ENCODE peak calls at places on chromosomes 7 and 10, in four cellular contexts. N is HepG2, Y is K562, R is GM12878. E is an unnamed sample.

GRCh38 chr7:105353752-105354328 is 34.9 kb downstream of the SRPK2 start:
- DNase-seq in N (no peak), R (no peak), Y (peak; percentile 44), E (no peak)

GRCh38 chr10:119263966-119264621 is 56.7 kb downstream of the GRK5 start:
- DNase-seq in Y (no peak), R (no peak), N (no peak), E (no peak)

GRCh38 chr7:141697211-141697871 is 4.6 kb downstream of the DENND11 start:
- DNase-seq in R (no peak), Y (no peak), N (no peak), E (no peak)

GRCh38 chr10:70589762-70590662 is 12.5 kb downstream of the PRF1 start:
- DNase-seq in N (no peak), Y (no peak), R (no peak), E (no peak)

GRCh38 chr7:151089893-151090730 is 3.8 kb downstream of the AGAP3 start:
- DNase-seq in Y (no peak), N (no peak), R (no peak), E (no peak)

GRCh38 chr7:157329447-157329846 is 7.4 kb upstream of the DNAJB6 start:
- DNase-seq in R (no peak), Y (no peak), N (no peak), E (no peak)

GRCh38 chr10:13673165-13673564 is 86.4 kb downstream of the PRPF18 start:
- DNase-seq in Y (no peak), N (no peak), R (no peak), E (peak; percentile 37)

GRCh38 chr10:24272374-24272773 is 63.4 kb downstream of the KIAA1217 start:
- DNase-seq in R (no peak), N (peak; percentile 6), Y (no peak), E (no peak)

GRCh38 chr10:110852255-110852896 is 19.4 kb upstream of the PDCD4 start:
- DNase-seq in R (no peak), Y (no peak), N (peak; percentile 59), E (peak; percentile 7)

GRCh38 chr7:78476851-78477405 is 678.4 kb downstream of the PHTF2 start:
- DNase-seq in N (no peak), R (no peak), Y (no peak), E (no peak)

GRCh38 chr10:34186740-34187139 is 628.4 kb downstream of the PARD3 start:
- DNase-seq in Y (no peak), N (no peak), R (no peak), E (no peak)

GRCh38 chr7:31782411-31782991 is 95.5 kb downstream of the PPP1R17 start:
- DNase-seq in N (peak; percentile 47), R (peak; percentile 20), Y (peak; percentile 54), E (peak; percentile 69)

GRCh38 chr7:46080595-46081159 is 159.6 kb upstream of the IGFBP3 start:
- DNase-seq in Y (no peak), N (no peak), R (no peak), E (no peak)

GRCh38 chr10:49117366-49117905 is 2.1 kb upstream of the VSTM4 start:
- DNase-seq in Y (no peak), N (no peak), R (no peak), E (no peak)

DNA sequence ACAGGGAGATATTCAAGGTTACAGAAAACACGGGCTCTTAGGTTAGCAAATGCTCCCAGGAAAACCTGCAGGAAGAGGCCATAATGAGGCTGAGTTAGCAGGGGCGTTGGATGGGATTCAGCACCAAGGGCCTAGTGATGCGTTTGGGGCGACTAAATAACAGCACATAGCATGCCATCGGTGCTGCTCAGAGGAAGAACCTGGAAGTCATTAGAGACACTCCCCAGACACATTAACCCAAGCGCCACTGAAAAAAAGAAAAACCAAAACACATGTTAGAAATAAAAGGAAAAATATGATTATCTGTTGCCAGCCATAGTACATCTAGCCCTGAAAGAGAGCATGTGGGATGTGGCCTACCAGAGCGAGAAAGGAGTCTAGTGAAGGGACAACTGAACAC is 28.8 kb upstream of the OPALIN start:
- DNase-seq in R (no peak), Y (no peak), N (no peak), E (no peak)
- TF ChIP-seq BHLHE40 in R (no peak), Y (no peak), N (no peak), E (no peak)

GRCh38 chr7:85176197-85176596 is 10.7 kb downstream of the SEMA3D start:
- DNase-seq in N (no peak), R (no peak), Y (no peak), E (no peak)

GRCh38 chr7:85177316-85177715 is 9.5 kb downstream of the SEMA3D start:
- DNase-seq in N (no peak), Y (no peak), R (no peak), E (no peak)

GRCh38 chr7:85175217-85175616 is 11.6 kb downstream of the SEMA3D start:
- DNase-seq in N (no peak), Y (no peak), R (no peak), E (no peak)

GRCh38 chr7:85183296-85183695 is 3.6 kb downstream of the SEMA3D start:
- DNase-seq in R (no peak), Y (no peak), N (no peak), E (no peak)

GRCh38 chr7:85178531-85179298 is 8.1 kb downstream of the SEMA3D start:
- DNase-seq in Y (no peak), R (no peak), N (no peak), E (no peak)
- TF ChIP-seq SP1 in Y (no peak), R (no peak), N (no peak), E (no peak)

DNA sequence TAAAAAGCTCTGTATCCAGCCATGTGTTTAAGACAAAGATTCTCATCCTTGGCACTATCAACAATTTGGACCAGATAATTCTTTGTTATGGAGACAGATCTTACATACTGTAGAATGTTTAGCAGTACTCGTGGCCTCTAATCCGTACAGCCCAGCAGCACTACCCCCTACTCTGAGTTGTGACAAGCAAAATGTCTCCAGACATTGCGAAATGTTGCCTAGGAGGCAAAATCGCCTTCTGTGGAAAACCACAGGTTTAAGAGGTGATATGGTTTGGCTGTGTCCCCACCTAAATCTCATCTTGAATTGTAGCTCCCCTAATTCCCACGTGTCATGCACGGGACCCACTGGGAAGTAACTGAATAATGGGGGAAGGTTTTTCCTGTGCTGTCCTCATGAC is 186.7 kb downstream of the CHCHD3 start:
- DNase-seq in Y (no peak), N (no peak), R (no peak), E (no peak)
- TF ChIP-seq BHLHE40 in Y (no peak), N (no peak), R (no peak), E (no peak)

DNA sequence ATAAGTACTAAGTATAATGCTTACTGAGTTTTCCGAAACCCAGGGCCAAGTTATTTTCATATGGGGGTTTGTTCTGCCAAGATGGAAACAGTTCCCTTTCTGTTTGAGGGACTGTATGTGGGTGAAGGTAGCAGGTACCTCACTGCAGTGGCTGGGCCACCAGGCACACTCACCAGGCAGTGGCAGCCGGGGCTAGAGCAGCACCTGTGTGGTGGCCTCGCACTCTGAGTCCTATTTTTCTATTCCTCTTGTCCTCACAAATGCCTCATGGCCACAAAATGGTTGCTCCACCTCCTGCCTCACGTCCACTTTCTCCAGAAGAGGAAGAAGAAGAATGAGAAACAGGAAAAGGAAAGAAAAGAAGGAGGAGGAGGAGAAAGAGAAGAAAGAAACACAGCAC is 167.3 kb upstream of the SHH start:
- DNase-seq in N (no peak), R (no peak), Y (no peak), E (no peak)
- TF ChIP-seq SP1 in N (no peak), R (no peak), Y (no peak), E (no peak)

DNA sequence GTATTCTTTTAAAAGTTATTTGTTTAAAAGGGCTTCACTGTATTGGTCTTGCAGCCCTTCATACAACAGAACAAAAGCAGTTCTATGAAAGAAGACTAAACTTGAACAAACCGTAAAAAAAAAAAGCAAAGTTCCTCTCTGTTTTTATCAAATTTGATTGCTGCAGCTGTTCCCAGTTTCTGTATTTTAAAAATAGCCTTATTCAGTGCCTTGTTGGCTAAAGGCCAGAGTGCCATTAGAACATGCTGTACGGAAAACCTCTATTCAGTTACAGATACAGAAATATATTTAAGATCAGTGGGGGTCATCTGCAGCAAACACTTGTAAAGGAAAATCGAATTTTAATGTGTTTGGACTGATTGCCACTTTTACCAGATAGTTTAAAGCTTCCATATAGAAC is 207.8 kb upstream of the ETV1 start:
- DNase-seq in N (no peak), Y (no peak), R (no peak), E (no peak)
- TF ChIP-seq BHLHE40 in N (no peak), Y (no peak), R (no peak), E (no peak)